ENCODE peak calls at places on chromosomes 5 and 9, in ten cellular contexts. Q, J, F, T, E, I, A, M, G and X are unnamed samples.

GRCh38 chr5:119389288-119390065 is 33.7 kb downstream of the TNFAIP8 start:
- DNase-seq in J (no peak), M (no peak), I (no peak), F (no peak), E (no peak), Q (peak), G (peak), A (no peak), T (peak), X (no peak)

GRCh38 chr5:139877129-139877597 is 81.6 kb downstream of the PSD2 start:
- DNase-seq in J (no peak), F (no peak), I (no peak), G (no peak), M (peak), E (no peak), Q (no peak), T (no peak), A (no peak), X (no peak)

GRCh38 chr9:95197692-95198271 is 119.7 kb downstream of the FANCC start:
- DNase-seq in F (peak), A (no peak), I (no peak), M (peak), J (peak), G (peak), E (no peak), T (peak), Q (no peak), X (no peak)

GRCh38 chr9:124574944-124575343 is 67.7 kb upstream of the NR5A1 start:
- DNase-seq in F (no peak), G (peak), T (peak), E (no peak), I (peak), M (peak), Q (no peak), J (no peak), A (no peak), X (no peak)

GRCh38 chr9:95507456-95508241 is 9.1 kb downstream of the PTCH1 start:
- DNase-seq in G (peak), M (peak), F (peak), J (peak), I (no peak), A (peak), E (peak), T (peak), Q (peak), X (peak)

GRCh38 chr9:37325778-37326177 is 96.7 kb upstream of the GRHPR start:
- DNase-seq in J (no peak), M (no peak), Q (no peak), T (peak), F (peak), G (peak), A (no peak), I (no peak), E (no peak), X (no peak)

GRCh38 chr5:10987881-10988504 is 227.0 kb upstream of the DAP start:
- DNase-seq in A (peak), T (peak), M (no peak), J (no peak), G (no peak), Q (peak), F (no peak), I (no peak), E (peak), X (peak)

GRCh38 chr5:66459728-66460127 is 136.5 kb upstream of the MAST4 start:
- DNase-seq in Q (no peak), M (no peak), F (no peak), J (no peak), E (no peak), A (no peak), T (no peak), I (no peak), G (no peak), X (no peak)

GRCh38 chr5:156109317-156110023 is 217.5 kb upstream of the SGCD start:
- DNase-seq in F (no peak), M (peak), T (peak), I (no peak), A (no peak), J (no peak), Q (no peak), E (no peak), G (peak), X (no peak)

GRCh38 chr5:16065810-16066209 is 113.8 kb downstream of the MARCHF11 start:
- DNase-seq in F (no peak), Q (no peak), J (no peak), G (no peak), T (no peak), I (no peak), M (no peak), E (no peak), A (no peak), X (no peak)

GRCh38 chr5:116291271-116291670 is 206.4 kb downstream of the COMMD10 start:
- DNase-seq in E (no peak), Q (no peak), M (no peak), F (no peak), I (no peak), J (no peak), G (peak), A (no peak), T (no peak), X (no peak)

GRCh38 chr5:116288524-116288923 is 203.7 kb downstream of the COMMD10 start:
- DNase-seq in Q (no peak), J (no peak), M (no peak), E (no peak), A (no peak), G (no peak), T (no peak), F (no peak), I (no peak), X (no peak)

GRCh38 chr5:116289276-116289675 is 204.5 kb downstream of the COMMD10 start:
- DNase-seq in M (no peak), G (no peak), J (no peak), T (no peak), I (no peak), Q (no peak), A (no peak), E (no peak), F (no peak), X (no peak)
- TF ChIP-seq CTCF in M (peak), G (no peak), J (no peak), T (peak), I (no peak), Q (no peak), A (no peak), E (no peak), F (peak), X (no peak)

DNA sequence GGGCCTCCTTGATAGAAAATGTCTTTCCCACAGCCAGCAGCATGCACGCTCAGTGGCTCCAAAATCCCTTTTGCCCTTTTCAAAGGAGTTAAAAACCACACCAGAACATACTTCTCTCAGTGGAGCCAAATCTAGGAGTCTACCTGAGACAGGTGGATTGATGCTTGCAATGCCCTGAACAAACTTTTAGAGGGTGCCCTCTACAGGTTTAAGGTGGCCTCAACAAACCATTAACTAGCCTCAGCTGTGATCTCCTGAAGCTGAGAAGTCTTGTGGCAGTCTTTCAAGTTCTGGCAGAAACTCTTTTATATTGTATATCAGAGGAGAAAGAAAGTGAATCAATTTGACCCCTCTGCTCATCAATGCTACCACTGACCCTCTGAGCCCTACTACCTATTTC is 125.4 kb downstream of the MED27 start:
- DNase-seq in A (no peak), E (no peak), I (no peak), G (no peak), M (peak), F (no peak), Q (peak), J (no peak), T (no peak), X (no peak)
- TF ChIP-seq CTCF in A (no peak), E (no peak), I (peak), G (peak), M (peak), F (no peak), Q (peak), J (no peak), T (peak), X (peak)

DNA sequence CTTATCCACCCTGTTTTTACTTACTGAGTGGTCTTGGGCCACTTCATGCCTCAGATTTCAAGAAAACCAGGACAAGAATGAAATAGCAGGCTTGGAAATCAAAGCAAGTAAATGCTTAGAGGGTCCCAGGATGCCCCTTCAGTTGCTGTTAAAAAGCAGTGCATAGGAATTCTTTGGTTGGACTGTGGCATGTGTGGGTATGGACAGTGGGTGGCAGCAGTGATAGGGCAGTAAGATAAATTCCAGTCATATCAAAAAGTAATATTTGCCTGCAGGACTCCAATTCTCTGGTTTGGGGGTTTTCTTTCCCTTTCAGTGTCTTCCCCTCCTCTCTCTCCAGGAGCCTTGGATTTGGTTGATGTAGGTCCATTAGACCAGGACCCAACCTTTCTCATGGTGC is 306.7 kb upstream of the CLINT1 start:
- DNase-seq in E (no peak), Q (no peak), M (no peak), T (no peak), A (no peak), G (no peak), F (no peak), I (no peak), J (no peak), X (no peak)
- TF ChIP-seq CTCF in E (no peak), Q (no peak), M (peak), T (peak), A (no peak), G (no peak), F (no peak), I (peak), J (no peak), X (no peak)

GRCh38 chr9:130478731-130479575 is 34.2 kb downstream of the ASS1 start:
- DNase-seq in E (no peak), M (no peak), I (no peak), T (no peak), G (no peak), A (no peak), J (no peak), Q (no peak), F (no peak), X (no peak)

GRCh38 chr9:130478152-130478551 is 33.4 kb downstream of the ASS1 start:
- DNase-seq in T (no peak), E (no peak), A (no peak), J (no peak), I (no peak), M (no peak), F (no peak), Q (no peak), G (no peak), X (no peak)

GRCh38 chr9:130482463-130482862 is 37.7 kb downstream of the ASS1 start:
- DNase-seq in J (no peak), G (no peak), E (no peak), F (no peak), I (no peak), A (no peak), M (no peak), T (no peak), Q (no peak), X (no peak)

GRCh38 chr9:130479587-130479986 is 34.8 kb downstream of the ASS1 start:
- DNase-seq in A (no peak), M (no peak), Q (no peak), J (no peak), E (no peak), T (no peak), G (no peak), F (no peak), I (no peak), X (no peak)

DNA sequence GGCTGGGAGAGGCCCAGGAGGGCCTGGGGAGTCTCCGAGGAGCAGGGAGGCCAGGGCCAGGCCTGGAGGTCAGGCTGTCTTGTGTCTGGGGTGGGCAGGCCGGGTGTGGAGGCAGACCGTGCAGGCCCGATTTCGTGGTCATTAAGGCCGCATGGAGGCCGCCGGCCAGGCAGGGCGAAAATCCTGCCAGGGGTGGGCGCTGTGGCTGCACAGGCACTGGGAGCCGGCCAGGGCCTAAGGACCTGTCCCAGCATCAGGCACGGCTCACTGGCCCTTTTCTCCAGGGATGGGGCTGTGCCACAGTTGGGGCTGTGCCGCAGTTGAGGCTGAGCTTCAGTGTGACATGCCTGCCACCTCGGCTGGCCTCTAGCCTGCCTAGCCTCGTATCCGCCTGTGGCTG is 35.9 kb downstream of the ASS1 start:
- DNase-seq in G (no peak), A (no peak), T (no peak), J (no peak), E (no peak), F (no peak), I (no peak), M (no peak), Q (no peak), X (no peak)
- TF ChIP-seq CTCF in G (no peak), A (no peak), T (no peak), J (no peak), E (no peak), F (peak), I (no peak), M (peak), Q (no peak), X (no peak)

DNA sequence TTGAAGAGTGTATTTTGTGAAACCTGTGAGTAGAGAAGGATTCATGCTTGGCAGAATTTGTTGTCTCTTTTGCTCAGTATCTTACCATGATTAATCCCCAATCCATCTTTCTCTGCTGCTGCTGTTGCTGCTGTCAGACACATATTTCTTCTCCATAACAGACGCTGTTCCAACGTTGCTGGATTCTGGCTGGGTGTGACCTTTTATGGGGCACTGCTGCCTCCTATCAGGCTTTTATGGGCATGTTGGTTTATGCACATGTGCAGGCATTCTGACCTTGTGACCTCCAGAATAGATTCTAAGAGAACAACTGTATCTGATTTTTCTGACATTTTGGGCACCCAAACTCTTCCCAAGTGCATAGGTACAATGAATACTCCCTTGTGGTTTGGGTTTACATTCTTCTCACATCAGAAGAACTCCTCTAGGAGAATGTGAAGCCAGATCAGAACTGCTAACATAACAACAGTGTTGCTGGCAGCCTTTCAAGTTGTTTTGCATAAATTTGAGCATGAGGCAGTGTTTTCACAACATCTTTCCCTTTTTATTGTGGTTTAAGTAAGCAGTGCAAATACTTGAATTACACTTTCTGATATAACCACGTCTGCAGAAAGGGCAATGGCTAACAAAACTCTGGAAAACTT is 9.2 kb upstream of the ISL1 start:
- DNase-seq in J (no peak), A (no peak), M (no peak), E (no peak), I (no peak), F (no peak), T (no peak), G (no peak), Q (no peak), X (no peak)
- TF ChIP-seq CTCF in J (no peak), A (no peak), M (peak), E (no peak), I (no peak), F (no peak), T (no peak), G (no peak), Q (no peak), X (no peak)